ENCODE peak calls at places on chromosomes 3 and 15, in nine cellular contexts. One of them, this sample, is unnamed.
A peak's percentile ranks its signal among the peaks of the same experiment; 100 is the strongest.

GRCh38 chr3:16665282-16665741 is 60.1 kb upstream of the DAZL start:
- DNase-seq in mucosa of descending colon: no peak
- DNase-seq in uterus: no peak
- DNase-seq in heart right ventricle: no peak
- DNase-seq in dorsolateral prefrontal cortex: no peak
- DNase-seq in psoas muscle: no peak
- DNase-seq in pancreas: no peak
- DNase-seq in esophagus squamous epithelium: no peak
- DNase-seq in cardiac muscle cell: no peak
- DNase-seq in this sample: no peak

GRCh38 chr3:197083486-197083885 is 53.9 kb upstream of the MELTF start:
- DNase-seq in heart right ventricle: no peak
- DNase-seq in uterus: no peak
- DNase-seq in mucosa of descending colon: no peak
- DNase-seq in dorsolateral prefrontal cortex: peak; percentile 69
- DNase-seq in psoas muscle: peak; percentile 55
- DNase-seq in esophagus squamous epithelium: no peak
- DNase-seq in pancreas: no peak
- DNase-seq in cardiac muscle cell: no peak
- DNase-seq in this sample: peak; percentile 23

GRCh38 chr3:137191133-137191923 is 233.5 kb downstream of the IL20RB start:
- DNase-seq in esophagus squamous epithelium: no peak
- DNase-seq in psoas muscle: peak; percentile 59
- DNase-seq in dorsolateral prefrontal cortex: no peak
- DNase-seq in heart right ventricle: peak; percentile 8
- DNase-seq in uterus: no peak
- DNase-seq in cardiac muscle cell: no peak
- DNase-seq in pancreas: no peak
- DNase-seq in mucosa of descending colon: no peak
- DNase-seq in this sample: peak; percentile 22

GRCh38 chr3:160564205-160564922 is 1.0 kb downstream of the KPNA4 start:
- DNase-seq in esophagus squamous epithelium: no peak
- DNase-seq in uterus: no peak
- DNase-seq in mucosa of descending colon: peak; percentile 64
- DNase-seq in psoas muscle: no peak
- DNase-seq in cardiac muscle cell: peak; percentile 29
- DNase-seq in dorsolateral prefrontal cortex: peak; percentile 51
- DNase-seq in heart right ventricle: peak; percentile 17
- DNase-seq in pancreas: peak; percentile 12
- DNase-seq in this sample: no peak

GRCh38 chr15:36885709-36886108 is 214.6 kb downstream of the MEIS2 start:
- DNase-seq in esophagus squamous epithelium: no peak
- DNase-seq in uterus: no peak
- DNase-seq in dorsolateral prefrontal cortex: no peak
- DNase-seq in psoas muscle: no peak
- DNase-seq in mucosa of descending colon: no peak
- DNase-seq in cardiac muscle cell: no peak
- DNase-seq in heart right ventricle: no peak
- DNase-seq in pancreas: no peak
- DNase-seq in this sample: no peak

GRCh38 chr3:142888484-142889262 is at the start of gene PCOLCE2:
- DNase-seq in cardiac muscle cell: peak; percentile 61
- DNase-seq in dorsolateral prefrontal cortex: no peak
- DNase-seq in pancreas: no peak
- DNase-seq in esophagus squamous epithelium: no peak
- DNase-seq in mucosa of descending colon: peak; percentile 51
- DNase-seq in psoas muscle: peak; percentile 60
- DNase-seq in heart right ventricle: no peak
- DNase-seq in uterus: no peak
- DNase-seq in this sample: no peak

GRCh38 chr15:43187544-43188155 is 2.4 kb downstream of the CCNDBP1 start:
- DNase-seq in mucosa of descending colon: no peak
- DNase-seq in pancreas: no peak
- DNase-seq in dorsolateral prefrontal cortex: no peak
- DNase-seq in uterus: no peak
- DNase-seq in heart right ventricle: no peak
- DNase-seq in esophagus squamous epithelium: no peak
- DNase-seq in psoas muscle: no peak
- DNase-seq in cardiac muscle cell: peak; percentile 57
- DNase-seq in this sample: no peak

GRCh38 chr3:8619548-8619947 is 25.1 kb downstream of the SSUH2 start:
- DNase-seq in psoas muscle: no peak
- DNase-seq in uterus: no peak
- DNase-seq in heart right ventricle: no peak
- DNase-seq in esophagus squamous epithelium: no peak
- DNase-seq in mucosa of descending colon: no peak
- DNase-seq in cardiac muscle cell: no peak
- DNase-seq in pancreas: no peak
- DNase-seq in dorsolateral prefrontal cortex: no peak
- DNase-seq in this sample: no peak

GRCh38 chr15:74907277-74907870 is 723 bp upstream of the FAM219B start:
- DNase-seq in dorsolateral prefrontal cortex: no peak
- DNase-seq in uterus: no peak
- DNase-seq in esophagus squamous epithelium: no peak
- DNase-seq in pancreas: no peak
- DNase-seq in mucosa of descending colon: no peak
- DNase-seq in heart right ventricle: peak; percentile 75
- DNase-seq in psoas muscle: no peak
- DNase-seq in cardiac muscle cell: peak; percentile 71
- DNase-seq in this sample: no peak

GRCh38 chr15:98803228-98804056 is 155.1 kb downstream of the IGF1R start:
- DNase-seq in mucosa of descending colon: no peak
- DNase-seq in dorsolateral prefrontal cortex: no peak
- DNase-seq in pancreas: no peak
- DNase-seq in psoas muscle: no peak
- DNase-seq in uterus: no peak
- DNase-seq in esophagus squamous epithelium: no peak
- DNase-seq in cardiac muscle cell: no peak
- DNase-seq in heart right ventricle: no peak
- DNase-seq in this sample: no peak

GRCh38 chr15:31338879-31339557 is 12.4 kb downstream of the KLF13 start:
- DNase-seq in psoas muscle: peak; percentile 72
- DNase-seq in heart right ventricle: peak; percentile 88
- DNase-seq in uterus: peak; percentile 75
- DNase-seq in dorsolateral prefrontal cortex: peak; percentile 79
- DNase-seq in mucosa of descending colon: peak; percentile 73
- DNase-seq in cardiac muscle cell: peak; percentile 34
- DNase-seq in esophagus squamous epithelium: no peak
- DNase-seq in pancreas: peak; percentile 86
- DNase-seq in this sample: peak; percentile 66

GRCh38 chr15:68581725-68582124 is 2.9 kb downstream of the CORO2B start:
- DNase-seq in cardiac muscle cell: no peak
- DNase-seq in esophagus squamous epithelium: no peak
- DNase-seq in pancreas: no peak
- DNase-seq in psoas muscle: no peak
- DNase-seq in heart right ventricle: no peak
- DNase-seq in mucosa of descending colon: no peak
- DNase-seq in dorsolateral prefrontal cortex: no peak
- DNase-seq in uterus: no peak
- DNase-seq in this sample: no peak

GRCh38 chr3:115562636-115563267 is 60.6 kb upstream of the GAP43 start:
- DNase-seq in esophagus squamous epithelium: no peak
- DNase-seq in mucosa of descending colon: no peak
- DNase-seq in cardiac muscle cell: no peak
- DNase-seq in heart right ventricle: no peak
- DNase-seq in uterus: no peak
- DNase-seq in pancreas: no peak
- DNase-seq in dorsolateral prefrontal cortex: no peak
- DNase-seq in psoas muscle: no peak
- DNase-seq in this sample: no peak

GRCh38 chr15:27743638-27744037 is 355.5 kb downstream of the OCA2 start:
- DNase-seq in pancreas: no peak
- DNase-seq in esophagus squamous epithelium: no peak
- DNase-seq in cardiac muscle cell: no peak
- DNase-seq in uterus: no peak
- DNase-seq in psoas muscle: no peak
- DNase-seq in mucosa of descending colon: no peak
- DNase-seq in dorsolateral prefrontal cortex: no peak
- DNase-seq in heart right ventricle: no peak
- DNase-seq in this sample: no peak

GRCh38 chr3:184466413-184466960 is 86.6 kb downstream of the CHRD start:
- DNase-seq in heart right ventricle: peak; percentile 55
- DNase-seq in uterus: peak; percentile 32
- DNase-seq in cardiac muscle cell: peak; percentile 38
- DNase-seq in psoas muscle: peak; percentile 63
- DNase-seq in mucosa of descending colon: no peak
- DNase-seq in dorsolateral prefrontal cortex: peak; percentile 51
- DNase-seq in esophagus squamous epithelium: no peak
- DNase-seq in pancreas: peak; percentile 7
- DNase-seq in this sample: no peak

GRCh38 chr15:51499379-51499976 is 123.1 kb downstream of the DMXL2 start:
- DNase-seq in esophagus squamous epithelium: no peak
- DNase-seq in psoas muscle: no peak
- DNase-seq in heart right ventricle: no peak
- DNase-seq in dorsolateral prefrontal cortex: no peak
- DNase-seq in pancreas: no peak
- DNase-seq in cardiac muscle cell: peak; percentile 1
- DNase-seq in uterus: no peak
- DNase-seq in mucosa of descending colon: no peak
- DNase-seq in this sample: no peak

GRCh38 chr3:38361496-38361895 is 14.9 kb downstream of the XYLB start:
- DNase-seq in pancreas: no peak
- DNase-seq in mucosa of descending colon: no peak
- DNase-seq in heart right ventricle: no peak
- DNase-seq in dorsolateral prefrontal cortex: no peak
- DNase-seq in esophagus squamous epithelium: no peak
- DNase-seq in psoas muscle: no peak
- DNase-seq in cardiac muscle cell: no peak
- DNase-seq in uterus: no peak
- DNase-seq in this sample: no peak

GRCh38 chr3:69948246-69948862 is 51.2 kb upstream of the SAMMSON start:
- DNase-seq in uterus: no peak
- DNase-seq in mucosa of descending colon: no peak
- DNase-seq in heart right ventricle: no peak
- DNase-seq in dorsolateral prefrontal cortex: no peak
- DNase-seq in cardiac muscle cell: peak; percentile 49
- DNase-seq in psoas muscle: no peak
- DNase-seq in pancreas: no peak
- DNase-seq in esophagus squamous epithelium: no peak
- DNase-seq in this sample: no peak
- TF ChIP-seq CTCF in uterus: peak; percentile 42
- TF ChIP-seq CTCF in mucosa of descending colon: peak; percentile 46
- TF ChIP-seq CTCF in heart right ventricle: peak; percentile 77
- TF ChIP-seq CTCF in dorsolateral prefrontal cortex: peak; percentile 80
- TF ChIP-seq CTCF in cardiac muscle cell: peak; percentile 62
- TF ChIP-seq CTCF in psoas muscle: peak; percentile 61
- TF ChIP-seq CTCF in pancreas: peak; percentile 39
- TF ChIP-seq CTCF in esophagus squamous epithelium: peak; percentile 57
- TF ChIP-seq CTCF in this sample: peak; percentile 39

GRCh38 chr3:62875103-62876002 is at the start of gene CADPS:
- DNase-seq in uterus: no peak
- DNase-seq in psoas muscle: no peak
- DNase-seq in heart right ventricle: peak; percentile 7
- DNase-seq in pancreas: peak; percentile 15
- DNase-seq in mucosa of descending colon: peak; percentile 44
- DNase-seq in cardiac muscle cell: peak; percentile 80
- DNase-seq in esophagus squamous epithelium: no peak
- DNase-seq in dorsolateral prefrontal cortex: peak; percentile 82
- DNase-seq in this sample: no peak
- H3K4me3 ChIP-seq in uterus: peak within 1 kb of the TSS; percentile 1
- H3K4me3 ChIP-seq in psoas muscle: peak within 1 kb of the TSS; percentile 55
- H3K4me3 ChIP-seq in heart right ventricle: peak within 1 kb of the TSS; percentile 65
- H3K4me3 ChIP-seq in pancreas: peak within 1 kb of the TSS; percentile 37
- H3K4me3 ChIP-seq in mucosa of descending colon: peak within 1 kb of the TSS; percentile 11
- H3K4me3 ChIP-seq in cardiac muscle cell: peak within 1 kb of the TSS; percentile 92
- H3K4me3 ChIP-seq in esophagus squamous epithelium: peak within 1 kb of the TSS; percentile 3
- H3K4me3 ChIP-seq in dorsolateral prefrontal cortex: peak within 1 kb of the TSS; percentile 76
- H3K4me3 ChIP-seq in this sample: peak within 1 kb of the TSS; percentile 33

DNA sequence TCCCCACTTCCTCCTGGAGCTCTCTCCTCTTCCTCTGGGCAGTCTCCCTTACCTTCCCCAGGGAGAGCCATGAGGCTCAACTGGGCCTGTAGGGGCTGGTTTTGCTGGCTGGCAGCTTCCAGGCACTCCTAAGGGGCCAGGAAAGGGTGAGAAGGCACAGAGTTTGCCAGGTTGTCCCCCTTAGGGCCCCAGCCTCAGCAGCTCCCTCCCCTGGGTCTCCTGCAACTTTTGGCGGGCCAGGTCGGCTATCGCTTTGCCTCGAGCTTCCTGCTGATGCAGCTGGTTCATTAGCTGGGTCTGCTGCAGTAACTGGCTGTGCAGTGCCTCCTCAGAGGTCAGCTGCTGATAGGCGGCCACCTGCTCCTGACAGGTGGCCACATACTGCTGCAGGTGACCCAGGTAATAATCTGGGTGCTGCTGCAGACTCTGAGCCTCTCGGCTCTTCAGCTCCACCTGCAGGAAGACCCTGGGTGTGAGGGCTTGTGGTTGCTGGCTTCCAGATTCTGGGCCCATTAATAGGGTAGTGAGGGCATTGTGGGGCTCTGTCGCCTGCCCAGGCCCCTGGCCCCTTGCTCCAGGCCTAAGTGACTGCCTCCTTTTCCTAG is 29.7 kb upstream of the OR4F6 start:
- DNase-seq in uterus: no peak
- DNase-seq in psoas muscle: no peak
- DNase-seq in cardiac muscle cell: peak; percentile 4
- DNase-seq in dorsolateral prefrontal cortex: no peak
- DNase-seq in pancreas: no peak
- DNase-seq in heart right ventricle: no peak
- DNase-seq in mucosa of descending colon: no peak
- DNase-seq in esophagus squamous epithelium: no peak
- DNase-seq in this sample: no peak
- TF ChIP-seq CTCF in uterus: no peak
- TF ChIP-seq CTCF in psoas muscle: no peak
- TF ChIP-seq CTCF in cardiac muscle cell: peak; percentile 19
- TF ChIP-seq CTCF in dorsolateral prefrontal cortex: no peak
- TF ChIP-seq CTCF in pancreas: peak; percentile 15
- TF ChIP-seq CTCF in heart right ventricle: no peak
- TF ChIP-seq CTCF in mucosa of descending colon: no peak
- TF ChIP-seq CTCF in esophagus squamous epithelium: no peak
- TF ChIP-seq CTCF in this sample: no peak

GRCh38 chr3:157530637-157531300 is 27.6 kb upstream of the VEPH1 start:
- DNase-seq in uterus: no peak
- DNase-seq in cardiac muscle cell: no peak
- DNase-seq in psoas muscle: no peak
- DNase-seq in pancreas: no peak
- DNase-seq in mucosa of descending colon: no peak
- DNase-seq in heart right ventricle: no peak
- DNase-seq in dorsolateral prefrontal cortex: no peak
- DNase-seq in esophagus squamous epithelium: no peak
- DNase-seq in this sample: no peak

GRCh38 chr3:157531301-157531660 is 28.1 kb upstream of the VEPH1 start:
- DNase-seq in heart right ventricle: no peak
- DNase-seq in dorsolateral prefrontal cortex: no peak
- DNase-seq in mucosa of descending colon: no peak
- DNase-seq in pancreas: no peak
- DNase-seq in uterus: no peak
- DNase-seq in cardiac muscle cell: no peak
- DNase-seq in psoas muscle: no peak
- DNase-seq in esophagus squamous epithelium: no peak
- DNase-seq in this sample: no peak

GRCh38 chr3:157531771-157532170 is 28.6 kb upstream of the VEPH1 start:
- DNase-seq in esophagus squamous epithelium: no peak
- DNase-seq in mucosa of descending colon: no peak
- DNase-seq in cardiac muscle cell: no peak
- DNase-seq in pancreas: no peak
- DNase-seq in heart right ventricle: no peak
- DNase-seq in psoas muscle: no peak
- DNase-seq in dorsolateral prefrontal cortex: no peak
- DNase-seq in uterus: no peak
- DNase-seq in this sample: no peak

GRCh38 chr3:157529085-157529484 is 25.9 kb upstream of the VEPH1 start:
- DNase-seq in cardiac muscle cell: no peak
- DNase-seq in esophagus squamous epithelium: no peak
- DNase-seq in heart right ventricle: no peak
- DNase-seq in mucosa of descending colon: no peak
- DNase-seq in psoas muscle: no peak
- DNase-seq in pancreas: no peak
- DNase-seq in dorsolateral prefrontal cortex: no peak
- DNase-seq in uterus: no peak
- DNase-seq in this sample: no peak

GRCh38 chr3:157529751-157530150 is 26.5 kb upstream of the VEPH1 start:
- DNase-seq in heart right ventricle: no peak
- DNase-seq in dorsolateral prefrontal cortex: no peak
- DNase-seq in esophagus squamous epithelium: no peak
- DNase-seq in pancreas: no peak
- DNase-seq in psoas muscle: no peak
- DNase-seq in mucosa of descending colon: no peak
- DNase-seq in uterus: no peak
- DNase-seq in cardiac muscle cell: no peak
- DNase-seq in this sample: no peak
- H3K4me3 ChIP-seq in heart right ventricle: no peak overlapping the region
- H3K4me3 ChIP-seq in dorsolateral prefrontal cortex: no peak overlapping the region
- H3K4me3 ChIP-seq in esophagus squamous epithelium: no peak overlapping the region
- H3K4me3 ChIP-seq in pancreas: no peak overlapping the region
- H3K4me3 ChIP-seq in psoas muscle: no peak overlapping the region
- H3K4me3 ChIP-seq in mucosa of descending colon: no peak overlapping the region
- H3K4me3 ChIP-seq in uterus: no peak overlapping the region
- H3K4me3 ChIP-seq in cardiac muscle cell: no peak overlapping the region
- H3K4me3 ChIP-seq in this sample: no peak overlapping the region

This sample was measured in gastrocnemius medialis.